ENCODE peak calls at places on chromosomes 6 and 20, in eight cellular contexts. B is naive B cell, I is glutamatergic neuron, P is HS-27A, N is head of caudate nucleus, Y is esophagus muscularis mucosa, C is left ventricle myocardium superior, G is neural progenitor cell. A is an unnamed sample.

GRCh38 chr20:50735813-50736212 is 4.4 kb downstream of the PARD6B start:
- DNase-seq in B (no peak), I (no peak), P (no peak), N (no peak), Y (no peak), C (no peak), G (no peak), A (no peak)

GRCh38 chr20:52923123-52923543 is 49.0 kb upstream of the TSHZ2 start:
- DNase-seq in B (no peak), I (no peak), P (no peak), N (no peak), Y (no peak), C (no peak), G (peak; percentile 87), A (peak; percentile 6)

GRCh38 chr6:165956874-165957273 is 210.8 kb downstream of the TBXT start:
- DNase-seq in B (no peak), I (no peak), P (no peak), N (no peak), Y (no peak), C (no peak), G (no peak), A (no peak)

GRCh38 chr6:33915134-33915533 is 111.3 kb upstream of the MLN start:
- DNase-seq in B (no peak), I (no peak), P (no peak), N (no peak), Y (no peak), C (peak; percentile 53), G (no peak), A (no peak)

GRCh38 chr6:41625442-41625841 is 12.8 kb upstream of the MDFI start:
- DNase-seq in B (no peak), I (no peak), P (no peak), N (no peak), Y (no peak), C (peak; percentile 73), G (no peak), A (no peak)

GRCh38 chr6:111552241-111552744 is 53.4 kb downstream of the TRAF3IP2 start:
- DNase-seq in B (no peak), I (peak; percentile 42), P (peak; percentile 88), N (peak; percentile 79), Y (peak; percentile 92), C (peak; percentile 70), G (peak; percentile 76), A (peak; percentile 87)

GRCh38 chr6:37530294-37530693 is 30.6 kb upstream of the CCDC167 start:
- DNase-seq in B (no peak), I (no peak), P (no peak), N (no peak), Y (no peak), C (no peak), G (no peak), A (no peak)

GRCh38 chr6:108353853-108354252 is 59.0 kb downstream of the AFG1L start:
- DNase-seq in B (no peak), I (no peak), P (no peak), N (no peak), Y (no peak), C (no peak), G (no peak), A (no peak)

GRCh38 chr6:2432258-2432657 is 186.9 kb upstream of the GMDS start:
- DNase-seq in B (no peak), I (no peak), P (peak; percentile 66), N (no peak), Y (no peak), C (no peak), G (no peak), A (no peak)

GRCh38 chr6:148170286-148170685 is 172.4 kb upstream of the SASH1 start:
- DNase-seq in B (no peak), I (no peak), P (no peak), N (no peak), Y (peak; percentile 55), C (no peak), G (no peak), A (no peak)

GRCh38 chr6:7532232-7532631 is 9.2 kb upstream of the DSP start:
- DNase-seq in B (no peak), I (no peak), P (no peak), N (no peak), Y (peak; percentile 84), C (no peak), G (no peak), A (no peak)

GRCh38 chr6:107642348-107643347 is 152.7 kb downstream of the SOBP start:
- DNase-seq in B (peak; percentile 57), I (no peak), P (no peak), N (no peak), Y (no peak), C (no peak), G (no peak), A (no peak)

GRCh38 chr20:18032977-18033892 is 24.5 kb downstream of the OVOL2 start:
- DNase-seq in B (no peak), I (no peak), P (no peak), N (no peak), Y (no peak), C (no peak), G (peak; percentile 90), A (no peak)

GRCh38 chr20:17837179-17837578 is 131.4 kb downstream of the SNX5 start:
- DNase-seq in B (no peak), I (no peak), P (no peak), N (no peak), Y (no peak), C (no peak), G (no peak), A (no peak)

GRCh38 chr20:38033330-38034107 is at the start of the genes RPRD1B and TTI1:
- DNase-seq in B (peak; percentile 90), I (peak; percentile 90), P (peak; percentile 85), N (peak; percentile 92), Y (peak; percentile 98), C (peak; percentile 93), G (peak; percentile 94), A (peak; percentile 89)

GRCh38 chr6:99993146-99993532 is 884 bp downstream of the MCHR2 start:
- DNase-seq in B (no peak), I (no peak), P (no peak), N (no peak), Y (no peak), C (no peak), G (no peak), A (no peak)

GRCh38 chr6:45946352-45946751 is 69.3 kb downstream of the CLIC5 start:
- DNase-seq in B (no peak), I (no peak), P (no peak), N (no peak), Y (no peak), C (peak; percentile 44), G (peak; percentile 41), A (no peak)

GRCh38 chr6:24188571-24188970 is 62.6 kb downstream of the NRSN1 start:
- DNase-seq in B (no peak), I (no peak), P (no peak), N (no peak), Y (no peak), C (no peak), G (no peak), A (no peak)

GRCh38 chr6:34610819-34611477 is 54.8 kb upstream of the SPDEF start:
- DNase-seq in B (no peak), I (no peak), P (peak; percentile 87), N (no peak), Y (no peak), C (no peak), G (no peak), A (no peak)

GRCh38 chr20:38790210-38791053 is 15.1 kb upstream of the PPP1R16B start:
- DNase-seq in B (peak; percentile 38), I (peak; percentile 40), P (peak; percentile 8), N (peak; percentile 73), Y (no peak), C (no peak), G (peak; percentile 79), A (no peak)

GRCh38 chr20:63204362-63204761 is 11.6 kb downstream of the YTHDF1 start:
- DNase-seq in B (no peak), I (no peak), P (no peak), N (no peak), Y (no peak), C (no peak), G (no peak), A (no peak)

GRCh38 chr6:10951675-10952282 is 64.9 kb downstream of the SYCP2L start:
- DNase-seq in B (no peak), I (no peak), P (peak; percentile 77), N (no peak), Y (no peak), C (no peak), G (peak; percentile 47), A (peak; percentile 48)

GRCh38 chr6:159184559-159184958 is 15.4 kb downstream of the FNDC1 start:
- DNase-seq in B (no peak), I (no peak), P (peak; percentile 88), N (no peak), Y (no peak), C (no peak), G (no peak), A (no peak)

GRCh38 chr6:1665214-1665613 is 55.5 kb downstream of the FOXC1 start:
- DNase-seq in B (peak; percentile 62), I (no peak), P (no peak), N (no peak), Y (no peak), C (no peak), G (no peak), A (no peak)

GRCh38 chr6:37799263-37799644 is 20.3 kb upstream of the ZFAND3 start:
- DNase-seq in B (no peak), I (no peak), P (no peak), N (no peak), Y (no peak), C (no peak), G (no peak), A (no peak)

GRCh38 chr6:31485063-31485462 is 12.9 kb upstream of the MICB start:
- DNase-seq in B (no peak), I (no peak), P (peak; percentile 26), N (no peak), Y (no peak), C (no peak), G (no peak), A (no peak)

GRCh38 chr6:30749554-30750378 is 5.4 kb upstream of the IER3 start:
- DNase-seq in B (no peak), I (no peak), P (no peak), N (no peak), Y (no peak), C (no peak), G (no peak), A (no peak)

GRCh38 chr6:134951494-134952263 is 1.8 kb upstream of the ALDH8A1 start:
- DNase-seq in B (no peak), I (no peak), P (no peak), N (no peak), Y (no peak), C (no peak), G (no peak), A (no peak)

GRCh38 chr6:68040312-68040778 is 594.7 kb upstream of the ADGRB3 start:
- DNase-seq in B (no peak), I (no peak), P (no peak), N (no peak), Y (no peak), C (no peak), G (peak; percentile 6), A (no peak)

GRCh38 chr6:169846286-169847056 is 95.0 kb downstream of the ERMARD start:
- DNase-seq in B (no peak), I (no peak), P (no peak), N (peak; percentile 0), Y (no peak), C (no peak), G (no peak), A (no peak)

A was measured in Ammon's horn.